ENCODE peak calls at places on chromosomes 2 and 18, in five cellular contexts. One of them, this sample, is unnamed.

GRCh38 chr2:145569108-145569507 is 1049.2 kb upstream of the ZEB2 start:
- DNase-seq in A549: peak
- DNase-seq in fibroblast of villous mesenchyme: no peak
- DNase-seq in WTC11: no peak
- DNase-seq in mesothelial cell of epicardium: no peak
- DNase-seq in this sample: no peak

GRCh38 chr2:232791518-232791917 is 15.2 kb upstream of the KCNJ13 start:
- DNase-seq in WTC11: no peak
- DNase-seq in A549: no peak
- DNase-seq in fibroblast of villous mesenchyme: no peak
- DNase-seq in mesothelial cell of epicardium: no peak
- DNase-seq in this sample: no peak

GRCh38 chr2:104415284-104415683 is 438.6 kb upstream of the POU3F3 start:
- DNase-seq in WTC11: no peak
- DNase-seq in mesothelial cell of epicardium: no peak
- DNase-seq in A549: no peak
- DNase-seq in fibroblast of villous mesenchyme: no peak
- DNase-seq in this sample: no peak

GRCh38 chr18:7871560-7872456 is 304.7 kb downstream of the PTPRM start:
- DNase-seq in A549: peak
- DNase-seq in mesothelial cell of epicardium: no peak
- DNase-seq in fibroblast of villous mesenchyme: peak
- DNase-seq in WTC11: no peak
- DNase-seq in this sample: no peak

GRCh38 chr2:237207641-237208040 is 122.0 kb downstream of the COPS8 start:
- DNase-seq in A549: no peak
- DNase-seq in fibroblast of villous mesenchyme: peak
- DNase-seq in mesothelial cell of epicardium: no peak
- DNase-seq in WTC11: no peak
- DNase-seq in this sample: no peak

GRCh38 chr18:58578321-58578720 is 50.6 kb downstream of the ALPK2 start:
- DNase-seq in fibroblast of villous mesenchyme: peak
- DNase-seq in A549: no peak
- DNase-seq in WTC11: no peak
- DNase-seq in mesothelial cell of epicardium: peak
- DNase-seq in this sample: no peak

GRCh38 chr18:2114289-2114688 is 457.0 kb downstream of the METTL4 start:
- DNase-seq in fibroblast of villous mesenchyme: no peak
- DNase-seq in mesothelial cell of epicardium: no peak
- DNase-seq in A549: no peak
- DNase-seq in WTC11: no peak
- DNase-seq in this sample: no peak

GRCh38 chr2:36677386-36677785 is 19.1 kb upstream of the VIT start:
- DNase-seq in WTC11: no peak
- DNase-seq in A549: no peak
- DNase-seq in mesothelial cell of epicardium: no peak
- DNase-seq in fibroblast of villous mesenchyme: no peak
- DNase-seq in this sample: no peak

DNA sequence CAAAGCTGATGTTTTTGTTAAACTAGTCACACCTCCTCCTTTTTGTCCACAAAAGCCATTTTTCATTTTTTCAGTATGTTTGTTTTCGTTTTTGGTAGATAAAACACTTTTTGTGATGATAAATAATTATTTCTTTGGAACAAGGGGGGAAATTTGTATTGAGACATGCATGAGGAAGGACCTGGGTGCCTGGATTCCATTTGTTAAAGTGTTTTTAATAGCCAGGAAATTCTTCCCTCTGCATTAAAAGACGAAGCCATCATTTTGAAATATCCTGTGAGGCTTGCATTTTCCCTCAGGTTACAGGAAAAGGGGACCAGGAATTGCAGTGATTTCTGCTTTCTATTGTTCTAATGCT is 52.1 kb upstream of the CTLA4 start:
- DNase-seq in fibroblast of villous mesenchyme: no peak
- DNase-seq in WTC11: no peak
- DNase-seq in A549: no peak
- DNase-seq in mesothelial cell of epicardium: no peak
- DNase-seq in this sample: no peak
- TF ChIP-seq CTCF in fibroblast of villous mesenchyme: no peak
- TF ChIP-seq CTCF in WTC11: no peak
- TF ChIP-seq CTCF in A549: no peak
- TF ChIP-seq CTCF in mesothelial cell of epicardium: no peak
- TF ChIP-seq CTCF in this sample: peak

GRCh38 chr18:12278153-12278764 is 24.1 kb downstream of the CIDEA start:
- DNase-seq in fibroblast of villous mesenchyme: no peak
- DNase-seq in mesothelial cell of epicardium: no peak
- DNase-seq in WTC11: peak
- DNase-seq in A549: no peak
- DNase-seq in this sample: no peak
- TF ChIP-seq CTCF in fibroblast of villous mesenchyme: no peak
- TF ChIP-seq CTCF in mesothelial cell of epicardium: no peak
- TF ChIP-seq CTCF in WTC11: no peak
- TF ChIP-seq CTCF in A549: no peak
- TF ChIP-seq CTCF in this sample: no peak

GRCh38 chr2:140943867-140944266 is 1186.9 kb downstream of the LRP1B start:
- DNase-seq in WTC11: no peak
- DNase-seq in fibroblast of villous mesenchyme: no peak
- DNase-seq in A549: no peak
- DNase-seq in mesothelial cell of epicardium: no peak
- DNase-seq in this sample: no peak
- TF ChIP-seq CTCF in WTC11: peak
- TF ChIP-seq CTCF in fibroblast of villous mesenchyme: no peak
- TF ChIP-seq CTCF in A549: no peak
- TF ChIP-seq CTCF in mesothelial cell of epicardium: no peak
- TF ChIP-seq CTCF in this sample: no peak

GRCh38 chr2:43538034-43538670 is 57.7 kb downstream of the THADA start:
- DNase-seq in A549: no peak
- DNase-seq in WTC11: no peak
- DNase-seq in mesothelial cell of epicardium: no peak
- DNase-seq in fibroblast of villous mesenchyme: no peak
- DNase-seq in this sample: no peak

GRCh38 chr2:43541165-43541564 is 54.7 kb downstream of the THADA start:
- DNase-seq in WTC11: no peak
- DNase-seq in A549: no peak
- DNase-seq in fibroblast of villous mesenchyme: peak
- DNase-seq in mesothelial cell of epicardium: no peak
- DNase-seq in this sample: no peak

GRCh38 chr2:43539991-43540860 is 55.6 kb downstream of the THADA start:
- DNase-seq in mesothelial cell of epicardium: no peak
- DNase-seq in fibroblast of villous mesenchyme: peak
- DNase-seq in WTC11: no peak
- DNase-seq in A549: peak
- DNase-seq in this sample: no peak

GRCh38 chr2:43539436-43539835 is 56.4 kb downstream of the THADA start:
- DNase-seq in mesothelial cell of epicardium: no peak
- DNase-seq in WTC11: no peak
- DNase-seq in A549: no peak
- DNase-seq in fibroblast of villous mesenchyme: no peak
- DNase-seq in this sample: no peak

DNA sequence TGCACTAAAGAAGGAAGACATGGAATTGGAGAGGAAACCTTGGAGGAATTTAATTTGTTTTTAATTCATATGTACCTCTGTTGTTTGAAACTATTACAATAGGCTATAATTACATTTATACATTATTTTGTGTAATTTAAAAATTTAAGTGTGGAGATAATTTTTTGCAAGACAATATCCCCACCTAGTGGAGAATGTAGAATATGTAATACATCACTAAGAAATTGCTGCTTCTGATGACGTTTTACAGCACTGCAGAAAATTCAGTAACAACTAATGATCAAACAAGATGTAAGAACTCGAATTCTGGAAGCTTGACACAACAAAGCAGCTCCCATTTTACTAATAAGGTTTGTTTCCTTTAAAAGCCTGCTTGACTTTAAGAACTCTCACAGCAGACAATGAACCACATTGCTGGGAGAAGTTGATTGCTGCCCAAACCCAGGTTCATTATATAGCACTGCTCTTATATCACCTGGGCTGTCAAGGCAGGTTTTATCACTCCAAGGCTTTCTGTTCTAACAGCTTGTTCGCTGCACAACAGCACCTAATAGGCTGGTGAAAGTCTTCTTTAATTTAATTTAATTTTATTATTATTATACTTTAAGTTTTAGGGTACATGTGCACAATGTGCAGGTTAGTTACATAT is 53.4 kb downstream of the THADA start:
- DNase-seq in A549: peak
- DNase-seq in fibroblast of villous mesenchyme: peak
- DNase-seq in mesothelial cell of epicardium: no peak
- DNase-seq in WTC11: no peak
- DNase-seq in this sample: no peak
- TF ChIP-seq CTCF in A549: peak
- TF ChIP-seq CTCF in fibroblast of villous mesenchyme: peak
- TF ChIP-seq CTCF in mesothelial cell of epicardium: peak
- TF ChIP-seq CTCF in WTC11: peak
- TF ChIP-seq CTCF in this sample: peak

DNA sequence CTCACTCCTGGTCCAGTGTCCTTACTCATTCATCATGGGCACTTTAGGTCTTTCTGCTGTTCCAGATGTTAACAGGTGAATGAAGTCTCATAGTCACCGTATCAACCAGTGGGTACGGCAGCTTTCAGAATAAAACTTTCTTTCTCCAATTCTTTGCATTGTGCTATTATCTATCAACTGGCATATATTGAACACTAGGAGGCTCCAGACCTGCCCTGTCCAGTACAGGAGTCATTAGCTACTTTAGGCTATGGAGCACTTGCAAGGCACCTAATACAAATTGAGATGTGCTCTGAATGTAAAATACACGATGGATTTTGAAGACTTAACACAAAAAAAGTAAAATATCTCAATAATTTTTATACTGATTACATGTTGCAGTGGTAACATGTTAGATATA is 43.2 kb upstream of the NEB start:
- DNase-seq in mesothelial cell of epicardium: no peak
- DNase-seq in WTC11: no peak
- DNase-seq in fibroblast of villous mesenchyme: no peak
- DNase-seq in A549: peak
- DNase-seq in this sample: no peak
- TF ChIP-seq CTCF in mesothelial cell of epicardium: no peak
- TF ChIP-seq CTCF in WTC11: no peak
- TF ChIP-seq CTCF in fibroblast of villous mesenchyme: peak
- TF ChIP-seq CTCF in A549: no peak
- TF ChIP-seq CTCF in this sample: no peak

GRCh38 chr2:27023740-27024139 is 9.0 kb upstream of the TMEM214 start:
- DNase-seq in mesothelial cell of epicardium: no peak
- DNase-seq in WTC11: no peak
- DNase-seq in fibroblast of villous mesenchyme: no peak
- DNase-seq in A549: no peak
- DNase-seq in this sample: no peak

GRCh38 chr2:27025281-27025800 is 7.4 kb upstream of the TMEM214 start:
- DNase-seq in fibroblast of villous mesenchyme: no peak
- DNase-seq in mesothelial cell of epicardium: no peak
- DNase-seq in WTC11: no peak
- DNase-seq in A549: no peak
- DNase-seq in this sample: no peak

GRCh38 chr2:27025861-27026851 is 6.6 kb upstream of the TMEM214 start:
- DNase-seq in A549: no peak
- DNase-seq in mesothelial cell of epicardium: no peak
- DNase-seq in fibroblast of villous mesenchyme: no peak
- DNase-seq in WTC11: no peak
- DNase-seq in this sample: no peak

GRCh38 chr2:27024812-27025211 is 8.0 kb upstream of the TMEM214 start:
- DNase-seq in mesothelial cell of epicardium: no peak
- DNase-seq in A549: no peak
- DNase-seq in fibroblast of villous mesenchyme: no peak
- DNase-seq in WTC11: peak
- DNase-seq in this sample: no peak

GRCh38 chr2:27024188-27024587 is 8.6 kb upstream of the TMEM214 start:
- DNase-seq in WTC11: peak
- DNase-seq in fibroblast of villous mesenchyme: no peak
- DNase-seq in mesothelial cell of epicardium: no peak
- DNase-seq in A549: peak
- DNase-seq in this sample: no peak
- TF ChIP-seq CTCF in WTC11: peak
- TF ChIP-seq CTCF in fibroblast of villous mesenchyme: peak
- TF ChIP-seq CTCF in mesothelial cell of epicardium: no peak
- TF ChIP-seq CTCF in A549: peak
- TF ChIP-seq CTCF in this sample: no peak

DNA sequence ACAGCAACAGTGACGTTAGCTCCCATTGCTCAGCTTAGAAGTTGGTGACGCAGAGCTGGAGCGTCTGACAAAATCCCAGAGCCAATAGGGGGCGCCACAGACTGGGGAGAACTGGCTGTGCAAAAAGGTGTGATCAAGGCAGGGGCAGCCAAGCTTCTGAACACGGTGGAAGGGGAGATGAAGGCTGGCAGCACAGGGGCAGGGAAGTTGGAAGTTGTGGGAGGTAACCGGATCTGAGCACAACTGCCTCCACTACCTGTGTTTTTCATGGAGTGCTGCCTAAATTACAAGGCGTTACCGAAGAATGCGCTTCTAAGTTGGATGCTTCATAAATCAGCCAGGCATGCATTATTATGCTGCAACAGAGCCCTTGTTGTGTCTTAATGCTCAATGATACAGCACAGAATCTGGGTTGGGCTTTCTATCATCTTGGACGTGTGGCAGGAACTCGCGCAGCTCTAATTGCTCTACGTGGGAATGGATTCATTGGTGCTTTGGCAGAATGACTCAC is 370.0 kb downstream of the SLC4A3 start:
- DNase-seq in A549: peak
- DNase-seq in WTC11: peak
- DNase-seq in fibroblast of villous mesenchyme: peak
- DNase-seq in mesothelial cell of epicardium: peak
- DNase-seq in this sample: no peak
- TF ChIP-seq CTCF in A549: peak
- TF ChIP-seq CTCF in WTC11: peak
- TF ChIP-seq CTCF in fibroblast of villous mesenchyme: peak
- TF ChIP-seq CTCF in mesothelial cell of epicardium: peak
- TF ChIP-seq CTCF in this sample: no peak

DNA sequence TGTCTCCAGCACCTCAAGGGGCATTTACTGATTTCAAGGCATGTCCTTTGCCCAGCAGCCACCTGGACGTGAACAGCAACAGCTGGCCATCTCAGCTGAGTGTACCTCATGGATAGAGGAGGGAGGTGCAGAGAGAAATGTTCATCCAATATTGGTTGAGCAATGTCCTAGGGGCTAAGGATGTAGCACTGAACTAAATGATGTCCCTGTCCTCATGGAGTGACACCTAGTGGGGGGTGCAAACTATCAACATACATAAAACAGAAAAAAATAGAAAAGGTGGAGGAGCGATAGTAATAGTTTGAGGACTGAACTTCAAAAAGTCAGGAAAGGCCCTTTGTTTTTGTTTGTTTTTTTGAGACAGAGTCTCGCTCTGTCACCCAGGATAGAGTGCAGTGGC is 4.8 kb upstream of the UGGT1 start:
- DNase-seq in mesothelial cell of epicardium: no peak
- DNase-seq in A549: no peak
- DNase-seq in fibroblast of villous mesenchyme: no peak
- DNase-seq in WTC11: no peak
- DNase-seq in this sample: no peak
- TF ChIP-seq CTCF in mesothelial cell of epicardium: no peak
- TF ChIP-seq CTCF in A549: no peak
- TF ChIP-seq CTCF in fibroblast of villous mesenchyme: no peak
- TF ChIP-seq CTCF in WTC11: no peak
- TF ChIP-seq CTCF in this sample: no peak